ENCODE peak calls at places on chromosomes 11 and 22, in eight cellular contexts. Z is RWPE1, L is MCF 10A, F is BE2C, G is heart left ventricle, D is cardiac muscle cell, U is body of pancreas, T is AG10803. J is an unnamed sample.

GRCh38 chr11:5689551-5689983 is at the start of gene TRIM22:
- DNase-seq in Z (peak), L (peak), F (no peak), G (peak), D (peak), U (no peak), T (peak), J (peak)

GRCh38 chr11:62664405-62665074 is 470 bp downstream of the C11orf98 start:
- DNase-seq in Z (peak), L (peak), F (peak), G (peak), D (peak), U (peak), T (peak), J (peak)

GRCh38 chr11:105070221-105070789 is 25.2 kb upstream of the CARD16 start:
- DNase-seq in Z (no peak), L (no peak), F (no peak), G (no peak), D (no peak), U (no peak), T (no peak), J (no peak)

GRCh38 chr11:618856-619624 is 3.3 kb upstream of the IRF7 start:
- DNase-seq in Z (no peak), L (no peak), F (no peak), G (no peak), D (no peak), U (no peak), T (no peak), J (no peak)

GRCh38 chr11:117724104-117724503 is 72.9 kb downstream of the DSCAML1 start:
- DNase-seq in Z (no peak), L (no peak), F (peak), G (no peak), D (no peak), U (no peak), T (no peak), J (no peak)

GRCh38 chr11:116046127-116046526 is 541.9 kb upstream of the CADM1 start:
- DNase-seq in Z (no peak), L (no peak), F (no peak), G (no peak), D (no peak), U (no peak), T (no peak), J (no peak)

GRCh38 chr11:79054636-79055035 is 386.2 kb downstream of the TENM4 start:
- DNase-seq in Z (peak), L (no peak), F (no peak), G (no peak), D (peak), U (no peak), T (no peak), J (no peak)

GRCh38 chr11:47778878-47779483 is 11.8 kb upstream of the FNBP4 start:
- DNase-seq in Z (no peak), L (no peak), F (no peak), G (no peak), D (no peak), U (no peak), T (no peak), J (no peak)

GRCh38 chr11:94821439-94821838 is 53.3 kb downstream of the AMOTL1 start:
- DNase-seq in Z (no peak), L (no peak), F (no peak), G (no peak), D (no peak), U (no peak), T (no peak), J (no peak)

GRCh38 chr11:272195-272930 is 5.8 kb upstream of the NLRP6 start:
- DNase-seq in Z (no peak), L (no peak), F (no peak), G (no peak), D (no peak), U (no peak), T (no peak), J (no peak)

GRCh38 chr11:44708523-44709280 is 18.1 kb upstream of the TSPAN18 start:
- DNase-seq in Z (no peak), L (no peak), F (no peak), G (no peak), D (no peak), U (no peak), T (no peak), J (no peak)

GRCh38 chr11:123063396-123064267 is 1.7 kb upstream of the HSPA8 start:
- DNase-seq in Z (no peak), L (peak), F (peak), G (no peak), D (peak), U (peak), T (peak), J (peak)

GRCh38 chr22:20271114-20271994 is 3.2 kb upstream of the RTN4R start:
- DNase-seq in Z (no peak), L (no peak), F (no peak), G (no peak), D (no peak), U (no peak), T (peak), J (no peak)

GRCh38 chr11:13386567-13386966 is 76.5 kb downstream of the BTBD10 start:
- DNase-seq in Z (no peak), L (no peak), F (no peak), G (no peak), D (no peak), U (no peak), T (no peak), J (peak)

GRCh38 chr11:8250446-8250845 is 13.2 kb downstream of the LMO1 start:
- DNase-seq in Z (no peak), L (no peak), F (no peak), G (no peak), D (no peak), U (no peak), T (no peak), J (no peak)

GRCh38 chr22:37100589-37101127 is 8.9 kb downstream of the TMPRSS6 start:
- DNase-seq in Z (no peak), L (no peak), F (no peak), G (no peak), D (no peak), U (no peak), T (no peak), J (peak)

GRCh38 chr11:117824571-117825537 is at the start of gene FXYD2:
- DNase-seq in Z (no peak), L (no peak), F (no peak), G (peak), D (peak), U (peak), T (no peak), J (peak)

GRCh38 chr22:48459859-48460823 is 1367.5 kb downstream of the BRD1 start:
- DNase-seq in Z (no peak), L (no peak), F (no peak), G (no peak), D (no peak), U (no peak), T (no peak), J (no peak)

GRCh38 chr11:47254381-47254780 is 3.4 kb upstream of the NR1H3 start:
- DNase-seq in Z (no peak), L (no peak), F (no peak), G (no peak), D (peak), U (no peak), T (no peak), J (peak)

GRCh38 chr11:120752668-120753067 is 241.1 kb downstream of the GRIK4 start:
- DNase-seq in Z (no peak), L (no peak), F (no peak), G (no peak), D (no peak), U (no peak), T (no peak), J (no peak)

GRCh38 chr11:47669856-47670255 is 27.5 kb upstream of the MTCH2 start:
- DNase-seq in Z (no peak), L (no peak), F (no peak), G (no peak), D (no peak), U (no peak), T (no peak), J (no peak)

GRCh38 chr11:118530683-118531596 is at the start of gene TMEM25:
- DNase-seq in Z (peak), L (no peak), F (peak), G (peak), D (peak), U (peak), T (no peak), J (peak)

GRCh38 chr11:10305964-10306918 is 1.4 kb downstream of the ADM start:
- DNase-seq in Z (peak), L (peak), F (peak), G (peak), D (peak), U (peak), T (peak), J (peak)

GRCh38 chr11:128375941-128376340 is 211.4 kb downstream of the ETS1 start:
- DNase-seq in Z (peak), L (no peak), F (no peak), G (no peak), D (no peak), U (no peak), T (no peak), J (no peak)

GRCh38 chr11:111770581-111771134 is 4.5 kb upstream of the PPP2R1B start:
- DNase-seq in Z (no peak), L (no peak), F (no peak), G (no peak), D (no peak), U (no peak), T (no peak), J (no peak)

GRCh38 chr11:86196291-86196690 is 48.3 kb upstream of the EED start:
- DNase-seq in Z (no peak), L (no peak), F (no peak), G (no peak), D (no peak), U (no peak), T (no peak), J (no peak)

GRCh38 chr11:77188323-77188911 is 60.4 kb downstream of the MYO7A start:
- DNase-seq in Z (peak), L (peak), F (peak), G (peak), D (peak), U (peak), T (peak), J (peak)

GRCh38 chr22:30453731-30454510 is 17.9 kb downstream of the SEC14L3 start:
- DNase-seq in Z (no peak), L (peak), F (peak), G (no peak), D (peak), U (no peak), T (no peak), J (no peak)

GRCh38 chr11:66609951-66610617 is 6.3 kb upstream of the RBM14 start:
- DNase-seq in Z (no peak), L (no peak), F (no peak), G (no peak), D (no peak), U (no peak), T (no peak), J (no peak)

GRCh38 chr22:50548046-50548912 is 2.6 kb downstream of the KLHDC7B start:
- DNase-seq in Z (no peak), L (no peak), F (no peak), G (peak), D (no peak), U (peak), T (no peak), J (peak)

GRCh38 chr22:31917227-31917921 is 27.0 kb upstream of the YWHAH start:
- DNase-seq in Z (no peak), L (no peak), F (no peak), G (peak), D (no peak), U (no peak), T (no peak), J (peak)

GRCh38 chr22:47705350-47705749 is 942.9 kb downstream of the TBC1D22A start:
- DNase-seq in Z (no peak), L (no peak), F (no peak), G (no peak), D (no peak), U (no peak), T (no peak), J (no peak)

GRCh38 chr11:7520981-7521487 is 7.2 kb downstream of the PPFIBP2 start:
- DNase-seq in Z (no peak), L (no peak), F (no peak), G (no peak), D (no peak), U (no peak), T (no peak), J (no peak)

DNA sequence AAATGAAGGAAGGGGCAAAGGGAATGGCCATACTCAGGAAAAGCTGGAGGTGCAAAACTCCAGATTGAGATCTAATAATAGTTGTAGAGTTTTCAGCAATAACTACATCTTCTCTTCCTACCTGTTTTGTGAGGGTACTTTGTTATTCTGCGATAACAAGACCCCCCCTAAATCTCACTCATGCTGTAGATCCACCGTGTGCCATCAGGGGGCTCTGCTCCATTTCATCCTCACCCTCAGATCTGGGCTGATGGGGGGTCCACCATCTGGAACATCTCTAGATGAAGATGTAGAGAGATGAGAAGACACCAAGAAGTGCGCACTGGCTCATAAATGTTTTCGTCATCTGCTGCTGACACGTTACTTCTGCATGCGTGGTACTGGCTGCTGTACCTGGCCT is 135.9 kb upstream of the KIRREL3 start:
- DNase-seq in Z (no peak), L (no peak), F (no peak), G (no peak), D (no peak), U (no peak), T (no peak), J (no peak)
- TF ChIP-seq CTCF in Z (no peak), L (no peak), F (peak), G (no peak), D (no peak), U (no peak), T (peak), J (no peak)

GRCh38 chr11:72821920-72822799 is 7.9 kb downstream of the ATG16L2 start:
- DNase-seq in Z (peak), L (peak), F (peak), G (peak), D (peak), U (peak), T (peak), J (peak)
- TF ChIP-seq CTCF in Z (no peak), L (no peak), F (peak), G (peak), D (peak), U (peak), T (no peak), J (peak)

DNA sequence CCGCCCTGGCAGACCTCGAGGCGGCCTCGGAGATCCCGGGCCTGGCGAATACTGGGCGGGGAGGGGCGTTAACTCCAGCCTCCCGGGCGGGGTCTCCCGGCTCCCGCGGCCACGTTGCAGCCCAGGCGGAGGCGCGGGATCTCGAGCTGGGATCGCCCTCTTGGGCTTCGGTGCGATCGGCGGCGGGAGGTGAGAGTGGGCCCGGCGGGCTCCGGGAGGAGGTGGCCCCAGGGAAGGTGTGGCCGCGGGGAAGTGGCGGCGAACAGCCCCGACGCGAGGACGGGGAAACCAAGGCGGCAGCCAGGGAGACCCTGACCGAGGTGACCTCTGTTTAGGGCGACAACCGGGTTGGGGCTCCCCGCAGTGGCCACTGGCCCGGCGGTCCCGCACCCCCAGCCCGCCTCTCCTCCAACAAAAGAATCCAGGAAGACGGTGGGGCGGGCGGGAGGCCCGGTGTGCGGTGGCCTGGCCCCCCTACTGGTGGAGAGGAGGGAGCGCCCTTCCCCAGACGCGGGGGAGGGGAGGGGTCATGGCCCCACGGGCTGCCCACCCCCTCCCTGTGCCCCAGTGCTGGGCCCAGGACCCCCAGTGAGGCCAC is at the start of gene PHETA2:
- DNase-seq in Z (no peak), L (no peak), F (no peak), G (peak), D (peak), U (peak), T (peak), J (peak)
- TF ChIP-seq CTCF in Z (peak), L (no peak), F (no peak), G (peak), D (peak), U (peak), T (peak), J (peak)

DNA sequence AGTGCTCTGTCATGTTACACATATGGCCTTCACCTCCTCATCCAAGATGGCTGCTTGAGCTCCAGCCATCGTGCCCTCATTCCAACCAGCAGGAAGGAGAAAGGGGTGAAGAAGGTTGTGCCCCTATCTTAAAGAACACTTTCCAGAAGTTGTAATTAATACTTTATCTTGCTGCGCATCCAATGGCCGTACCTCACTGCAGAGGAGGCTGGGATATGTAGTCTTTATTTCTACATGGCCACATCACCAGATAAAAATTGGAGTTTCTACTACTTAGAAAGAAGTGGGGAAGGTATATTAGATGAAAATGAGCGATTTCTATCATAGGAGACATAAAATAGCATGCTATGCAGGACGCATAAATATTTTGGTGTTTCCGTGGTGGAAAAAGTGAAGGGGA is 8.6 kb upstream of the MB start:
- DNase-seq in Z (no peak), L (no peak), F (no peak), G (no peak), D (no peak), U (no peak), T (no peak), J (no peak)
- TF ChIP-seq CTCF in Z (no peak), L (no peak), F (no peak), G (no peak), D (no peak), U (no peak), T (no peak), J (no peak)

J was measured in transverse colon.